ENCODE peak calls at places on chromosomes 6 and 20, in six cellular contexts. O is HCT116, Z is GM23338, P is hepatocyte, C is MM.1S, B is GM23248. N is an unnamed sample. For H3K9me2, the result is how much of the 10 kb centered on the place peaks cover.

GRCh38 chr20:1535420-1536175 is 21.9 kb downstream of the SIRPD start:
- DNase-seq in O (no peak), Z (no peak), C (peak), P (no peak), B (no peak), N (no peak)

GRCh38 chr20:45925821-45926506 is 8.5 kb upstream of the PCIF1 start:
- DNase-seq in P (no peak), O (no peak), C (no peak), Z (no peak), B (no peak), N (no peak)

GRCh38 chr6:148831064-148831463 is 84.2 kb downstream of the UST start:
- DNase-seq in P (no peak), Z (no peak), C (no peak), O (no peak), B (peak), N (peak)

GRCh38 chr6:99613705-99614429 is 7.2 kb downstream of the PRDM13 start:
- DNase-seq in C (peak), P (peak), O (no peak), Z (peak), B (peak), N (no peak)

GRCh38 chr20:44544178-44544719 is 22.4 kb upstream of the SERINC3 start:
- DNase-seq in C (no peak), Z (no peak), P (no peak), B (no peak), O (no peak), N (no peak)

GRCh38 chr20:37295001-37295400 is 5.5 kb downstream of the MANBAL start:
- DNase-seq in O (peak), P (peak), C (no peak), B (peak), Z (no peak), N (peak)

GRCh38 chr6:43604174-43604573 is 24.9 kb downstream of the GTPBP2 start:
- DNase-seq in O (no peak), P (no peak), Z (no peak), B (peak), C (no peak), N (peak)

GRCh38 chr20:47774081-47774777 is 11.1 kb downstream of the SULF2 start:
- DNase-seq in O (no peak), Z (no peak), P (peak), C (no peak), B (no peak), N (no peak)

GRCh38 chr6:105601541-105602174 is 198.8 kb upstream of the PREP start:
- DNase-seq in Z (no peak), O (no peak), C (peak), B (peak), P (peak), N (no peak)

GRCh38 chr6:107128175-107128574 is 12.9 kb upstream of the BEND3 start:
- DNase-seq in C (no peak), O (no peak), Z (no peak), P (no peak), B (peak), N (no peak)

GRCh38 chr6:107634147-107635057 is 144.5 kb downstream of the SOBP start:
- DNase-seq in B (peak), O (no peak), C (no peak), P (peak), Z (peak), N (no peak)

GRCh38 chr6:46320505-46320904 is 149.7 kb upstream of the ENPP5 start:
- DNase-seq in Z (no peak), C (no peak), P (no peak), O (no peak), B (no peak), N (no peak)

GRCh38 chr6:113893866-113894265 is 36.7 kb downstream of the MARCKS start:
- DNase-seq in P (no peak), B (no peak), O (no peak), C (no peak), Z (no peak), N (no peak)

GRCh38 chr6:129131282-129131681 is 248.3 kb downstream of the LAMA2 start:
- DNase-seq in P (no peak), Z (no peak), O (no peak), B (no peak), C (no peak), N (no peak)

GRCh38 chr6:2480267-2480966 is 235.0 kb upstream of the GMDS start:
- DNase-seq in B (no peak), P (no peak), Z (no peak), C (no peak), O (no peak), N (no peak)

GRCh38 chr6:37489697-37490336 is 9.9 kb downstream of the CCDC167 start:
- DNase-seq in C (no peak), O (no peak), Z (no peak), P (no peak), B (peak), N (no peak)

GRCh38 chr6:75334266-75335040 is 49.9 kb upstream of the TMEM30A start:
- DNase-seq in O (no peak), P (peak), B (peak), C (no peak), Z (peak), N (peak)

GRCh38 chr6:162123797-162124196 is 603.8 kb downstream of the PRKN start:
- DNase-seq in O (no peak), P (peak), Z (peak), C (no peak), B (peak), N (no peak)

GRCh38 chr6:72382602-72383529 is 239.0 kb upstream of the KCNQ5 start:
- DNase-seq in B (no peak), P (no peak), C (peak), O (no peak), Z (no peak), N (no peak)

GRCh38 chr20:26276811-26277210 is 580.2 kb upstream of the ZNF337 start:
- DNase-seq in P (peak), O (no peak), C (no peak), Z (peak), B (peak), N (no peak)

GRCh38 chr20:21202284-21202683 is 76.4 kb downstream of the KIZ start:
- DNase-seq in O (peak), C (no peak), P (no peak), B (peak), Z (no peak), N (peak)

GRCh38 chr6:165872811-165873210 is 209.8 kb upstream of the PDE10A start:
- DNase-seq in O (no peak), P (no peak), B (no peak), Z (no peak), C (no peak), N (no peak)

GRCh38 chr6:165877773-165878172 is 214.7 kb upstream of the PDE10A start:
- DNase-seq in P (no peak), C (no peak), B (no peak), Z (no peak), O (no peak), N (no peak)

GRCh38 chr6:165877192-165877591 is 214.2 kb upstream of the PDE10A start:
- DNase-seq in O (no peak), B (no peak), C (no peak), Z (no peak), P (no peak), N (no peak)

GRCh38 chr6:165876568-165876967 is 213.5 kb upstream of the PDE10A start:
- DNase-seq in C (no peak), O (no peak), Z (no peak), P (no peak), B (peak), N (no peak)

DNA sequence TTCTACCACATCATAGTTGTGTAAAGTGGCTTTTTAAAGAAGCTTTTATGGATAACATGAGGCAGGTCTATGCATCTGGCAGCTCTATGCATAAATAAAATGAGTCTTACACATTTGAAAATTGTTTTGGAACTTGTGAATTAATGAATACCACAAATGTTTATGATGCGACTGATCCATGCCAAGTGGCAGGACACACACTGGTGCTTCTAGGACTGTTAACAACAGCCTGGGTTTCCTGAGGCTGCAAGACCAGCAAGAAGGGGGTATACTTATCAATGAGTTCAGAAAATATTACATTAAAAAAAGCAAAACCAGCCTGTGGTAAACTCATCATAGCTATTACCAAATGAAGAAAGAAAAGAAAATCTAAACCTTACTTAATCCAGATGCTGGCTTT is 212.9 kb upstream of the PDE10A start:
- DNase-seq in B (no peak), C (no peak), Z (no peak), P (no peak), O (no peak), N (no peak)
- H3K27ac ChIP-seq in B (no peak), C (no peak), Z (no peak), P (no peak), O (no peak), N (no peak)

GRCh38 chr6:135088818-135089809 is 34.5 kb upstream of the HBS1L start:
- DNase-seq in P (no peak), Z (peak), B (peak), C (peak), O (peak), N (peak)

GRCh38 chr6:135086414-135086764 is 31.8 kb upstream of the HBS1L start:
- DNase-seq in B (no peak), P (no peak), O (no peak), Z (no peak), C (no peak), N (no peak)

GRCh38 chr6:135088232-135088760 is 33.7 kb upstream of the HBS1L start:
- DNase-seq in O (no peak), C (no peak), Z (no peak), B (no peak), P (no peak), N (no peak)

GRCh38 chr6:135087403-135087802 is 32.8 kb upstream of the HBS1L start:
- DNase-seq in P (no peak), C (no peak), B (no peak), Z (peak), O (no peak), N (no peak)

DNA sequence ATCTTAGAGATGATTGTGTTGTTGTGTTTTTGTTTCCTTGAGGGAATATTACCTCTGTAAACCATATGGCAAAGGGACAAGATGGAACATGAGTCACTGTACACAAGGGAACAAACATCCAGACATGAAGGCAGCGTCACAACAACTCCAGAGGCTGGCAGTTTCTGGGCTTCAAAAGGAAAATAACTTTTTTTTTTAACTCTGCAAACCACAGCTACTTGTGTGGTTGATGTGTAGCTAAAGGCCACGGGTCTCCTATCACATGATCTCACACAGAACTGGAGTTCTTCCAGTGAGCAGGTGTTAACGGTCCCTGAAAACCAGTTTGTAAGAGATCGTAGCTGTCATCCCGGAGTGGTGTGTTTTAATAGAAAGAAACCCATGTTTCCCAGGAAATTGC is 33.2 kb upstream of the HBS1L start:
- DNase-seq in Z (no peak), P (no peak), O (no peak), B (no peak), C (no peak), N (no peak)
- TF ChIP-seq EZH2 in Z (no peak), P (no peak), O (no peak), B (no peak), C (no peak), N (no peak)

GRCh38 chr6:167034056-167034455 is 34.9 kb downstream of the CEP43 start:
- DNase-seq in Z (no peak), P (no peak), O (no peak), B (no peak), C (no peak), N (no peak)

GRCh38 chr6:167030222-167031072 is 31.2 kb downstream of the CEP43 start:
- DNase-seq in B (no peak), O (no peak), P (no peak), Z (no peak), C (no peak), N (no peak)

GRCh38 chr6:167027308-167027707 is 28.1 kb downstream of the CEP43 start:
- DNase-seq in C (no peak), B (no peak), Z (no peak), O (no peak), P (no peak), N (no peak)

DNA sequence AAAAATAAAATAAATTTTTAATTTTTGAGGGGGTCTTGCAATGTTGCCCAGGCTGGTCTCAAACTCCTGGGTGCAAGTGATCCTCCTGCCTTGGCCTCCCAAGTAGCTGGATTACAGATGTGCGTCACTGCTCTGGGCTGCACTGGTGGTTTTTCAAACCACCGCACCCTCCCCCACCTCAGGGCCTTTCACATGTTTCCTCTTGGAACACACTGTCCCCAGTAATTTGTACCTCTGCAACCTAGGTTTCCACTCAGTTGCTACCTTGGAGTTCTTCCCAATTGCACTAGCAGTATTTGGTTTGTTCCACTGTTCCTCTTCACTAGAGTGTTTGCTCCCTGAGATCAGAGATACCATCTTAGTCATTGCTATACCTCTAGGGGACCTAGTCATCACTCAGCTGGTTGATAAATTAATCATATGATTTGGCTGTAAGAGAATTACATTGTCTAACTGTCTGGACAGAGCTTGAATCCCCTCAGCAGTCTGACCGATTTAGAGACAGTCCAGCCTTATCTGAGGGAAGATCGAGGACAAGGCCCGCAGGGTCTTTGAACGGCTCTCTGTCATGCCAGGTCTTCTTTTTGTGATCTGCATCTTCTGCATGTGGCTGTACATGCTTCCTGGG is 32.0 kb downstream of the CEP43 start:
- DNase-seq in B (peak), C (no peak), O (no peak), P (no peak), Z (no peak), N (no peak)
- H3K9me2 ChIP-seq in B (under half), C (under half), O (under half), P (under half), Z (under half), N (under half)

GRCh38 chr20:53636725-53637097 is 43.1 kb upstream of the ZNF217 start:
- DNase-seq in C (no peak), P (no peak), B (no peak), O (no peak), Z (no peak), N (no peak)
- H3K27ac ChIP-seq in C (no peak), P (no peak), B (no peak), O (no peak), Z (no peak), N (no peak)

GRCh38 chr20:61599061-61599930 is 347.2 kb downstream of the CDH4 start:
- DNase-seq in Z (peak), P (no peak), O (no peak), B (no peak), C (no peak), N (no peak)
- TF ChIP-seq EZH2 in Z (no peak), P (no peak), O (no peak), B (no peak), C (no peak), N (no peak)

N was measured in PC-3.